ENCODE peak calls at places on chromosomes 11 and 22, in eight cellular contexts. X, G, A, E, M, F, H and U are unnamed samples. For H3K27me3 and H3K4me1, the result is how much of the 10 kb centered on the place peaks cover.

GRCh38 chr11:44083433-44083832 is 12.0 kb upstream of the EXT2 start:
- DNase-seq in G (no peak), X (no peak), F (no peak), A (no peak), E (no peak), M (no peak), H (no peak), U (no peak)

GRCh38 chr11:44066732-44067131 is 662 bp downstream of the ACCS start:
- DNase-seq in G (peak), M (no peak), X (no peak), A (peak), H (no peak), E (no peak), F (no peak), U (no peak)

GRCh38 chr22:44472583-44472982 is 25.4 kb downstream of the RTL6 start:
- DNase-seq in X (no peak), M (no peak), F (no peak), A (no peak), H (no peak), E (no peak), G (no peak), U (no peak)

GRCh38 chr11:46393759-46394158 is 2.2 kb upstream of the CHRM4 start:
- DNase-seq in M (no peak), G (no peak), E (no peak), H (no peak), F (no peak), A (no peak), X (no peak), U (no peak)

GRCh38 chr11:19980957-19981669 is 179.2 kb downstream of the DBX1 start:
- DNase-seq in F (no peak), H (no peak), E (no peak), A (no peak), G (peak), X (peak), M (no peak), U (peak)

GRCh38 chr11:61162092-61162935 is 1.1 kb upstream of the VPS37C start:
- DNase-seq in F (no peak), A (peak), G (peak), H (peak), X (no peak), M (no peak), E (no peak), U (no peak)

GRCh38 chr11:13223112-13223511 is 54.5 kb upstream of the BMAL1 start:
- DNase-seq in G (no peak), E (no peak), H (no peak), F (no peak), M (no peak), A (no peak), X (no peak), U (no peak)

GRCh38 chr11:123116486-123116885 is 54.5 kb upstream of the HSPA8 start:
- DNase-seq in F (no peak), X (no peak), E (no peak), M (no peak), H (no peak), G (no peak), A (peak), U (no peak)

GRCh38 chr11:105443623-105444022 is 166.2 kb upstream of the GRIA4 start:
- DNase-seq in F (no peak), X (no peak), G (no peak), M (peak), H (no peak), A (no peak), E (no peak), U (no peak)

GRCh38 chr11:94149435-94149834 is 20.8 kb downstream of the PANX1 start:
- DNase-seq in F (no peak), E (no peak), M (no peak), X (no peak), G (no peak), A (peak), H (no peak), U (no peak)

GRCh38 chr22:33038131-33038772 is 19.9 kb downstream of the SYN3 start:
- DNase-seq in F (no peak), H (peak), E (peak), X (no peak), A (no peak), M (no peak), G (no peak), U (no peak)

GRCh38 chr11:3230636-3231549 is 1.3 kb downstream of the MRGPRE start:
- DNase-seq in A (no peak), H (no peak), G (no peak), E (no peak), M (no peak), F (no peak), X (no peak), U (no peak)

GRCh38 chr11:95338430-95338991 is 107.5 kb upstream of the SESN3 start:
- DNase-seq in X (peak), H (peak), F (peak), G (peak), A (no peak), M (peak), E (no peak), U (peak)

GRCh38 chr11:118281284-118281683 is 17.2 kb upstream of the MPZL2 start:
- DNase-seq in X (no peak), F (no peak), E (no peak), M (no peak), G (no peak), A (no peak), H (no peak), U (no peak)

GRCh38 chr11:134559617-134559992 is 147.6 kb upstream of the B3GAT1 start:
- DNase-seq in E (peak), X (peak), M (peak), A (no peak), H (no peak), G (no peak), F (no peak), U (no peak)

GRCh38 chr11:102244681-102245409 is 72.4 kb upstream of the BIRC3 start:
- DNase-seq in X (no peak), H (no peak), A (peak), G (no peak), M (no peak), E (no peak), F (no peak), U (no peak)

GRCh38 chr11:20207781-20208621 is 47.7 kb upstream of the DBX1 start:
- DNase-seq in E (no peak), X (no peak), F (no peak), G (no peak), M (no peak), H (peak), A (no peak), U (no peak)

GRCh38 chr11:34147581-34147980 is 42.2 kb downstream of the NAT10 start:
- DNase-seq in X (no peak), M (no peak), G (no peak), E (no peak), F (no peak), H (no peak), A (no peak), U (no peak)

GRCh38 chr22:43216738-43217137 is 29.8 kb upstream of the TTLL12 start:
- DNase-seq in G (no peak), E (no peak), H (no peak), A (no peak), F (no peak), X (no peak), M (no peak), U (no peak)
- H3K27me3 ChIP-seq in G (under half), E (under half), H (under half), A (under half), F (under half), X (under half), M (under half), U (under half)

GRCh38 chr11:392102-392777 is 1.8 kb upstream of the PKP3 start:
- DNase-seq in E (no peak), F (no peak), G (no peak), H (no peak), M (no peak), X (no peak), A (no peak), U (no peak)

GRCh38 chr11:393219-394033 is 583 bp upstream of the PKP3 start:
- DNase-seq in F (no peak), G (peak), E (no peak), H (no peak), M (no peak), X (no peak), A (peak), U (no peak)

GRCh38 chr11:395866-396265 is 1.9 kb downstream of the PKP3 start:
- DNase-seq in E (no peak), M (no peak), A (no peak), H (no peak), X (no peak), G (no peak), F (no peak), U (no peak)

GRCh38 chr11:394858-395655 is 1.0 kb downstream of the PKP3 start:
- DNase-seq in H (no peak), M (no peak), F (no peak), A (no peak), G (no peak), E (no peak), X (no peak), U (no peak)

GRCh38 chr11:394034-394857 is at the start of gene PKP3:
- DNase-seq in G (peak), H (peak), X (no peak), M (no peak), E (no peak), F (no peak), A (peak), U (no peak)
- H3K4me1 ChIP-seq in G (under half), H (under half), X (under half), M (under half), E (under half), F (under half), A (under half), U (under half)

DNA sequence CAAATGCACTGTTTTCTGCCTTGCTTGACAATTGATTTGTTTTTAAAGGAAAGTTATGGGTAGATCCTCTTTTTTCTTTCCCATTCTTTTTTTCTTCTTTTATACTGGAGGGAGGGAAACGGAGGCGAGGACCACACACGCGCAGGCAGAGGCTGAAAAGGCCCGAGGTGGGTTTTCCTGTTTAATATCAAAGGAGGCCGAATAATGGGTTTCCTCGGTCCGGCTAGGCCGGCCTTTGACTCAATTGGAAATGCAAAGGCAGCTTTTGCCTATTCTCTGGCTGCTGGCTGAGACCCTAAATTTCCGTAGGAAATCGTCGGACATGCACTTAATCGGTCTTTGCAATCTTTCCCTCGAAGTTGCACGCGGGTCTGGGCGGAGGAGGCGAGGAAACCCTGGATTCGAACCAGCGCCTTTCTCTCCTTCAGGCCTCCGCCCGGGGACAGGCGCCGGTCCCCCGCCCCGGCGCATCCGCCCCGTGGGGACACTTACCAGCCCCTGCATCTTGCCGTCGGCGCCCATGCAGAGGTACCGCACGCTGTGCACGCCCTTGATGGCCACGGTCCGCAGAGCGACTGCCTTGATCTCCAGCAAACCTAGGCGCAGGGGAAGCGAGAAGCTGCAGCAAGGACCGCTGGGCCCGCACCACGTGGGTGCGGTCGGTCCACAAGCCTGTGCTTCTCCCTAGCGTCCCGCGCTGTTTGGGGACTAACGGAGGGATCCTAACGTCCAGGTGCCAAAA is 882 bp downstream of the FGF19 start:
- DNase-seq in G (no peak), E (no peak), M (peak), F (no peak), H (peak), A (no peak), X (no peak), U (no peak)
- H3K27me3 ChIP-seq in G (half or more), E (half or more), M (half or more), F (under half), H (under half), A (under half), X (under half), U (under half)

GRCh38 chr11:59145534-59145933 is 2.9 kb downstream of the FAM111A start:
- DNase-seq in M (no peak), G (no peak), A (peak), H (no peak), F (no peak), E (no peak), X (no peak), U (no peak)

GRCh38 chr11:59141673-59142460 is 789 bp upstream of the FAM111A start:
- DNase-seq in X (no peak), M (no peak), G (no peak), F (no peak), E (no peak), H (peak), A (peak), U (no peak)

GRCh38 chr11:59144096-59144495 is 1.4 kb downstream of the FAM111A start:
- DNase-seq in A (peak), X (no peak), F (no peak), G (no peak), M (no peak), H (no peak), E (no peak), U (no peak)

GRCh38 chr11:59142530-59143507 is at the start of gene FAM111A:
- DNase-seq in X (peak), M (peak), H (peak), F (peak), E (peak), A (peak), G (peak), U (peak)

DNA sequence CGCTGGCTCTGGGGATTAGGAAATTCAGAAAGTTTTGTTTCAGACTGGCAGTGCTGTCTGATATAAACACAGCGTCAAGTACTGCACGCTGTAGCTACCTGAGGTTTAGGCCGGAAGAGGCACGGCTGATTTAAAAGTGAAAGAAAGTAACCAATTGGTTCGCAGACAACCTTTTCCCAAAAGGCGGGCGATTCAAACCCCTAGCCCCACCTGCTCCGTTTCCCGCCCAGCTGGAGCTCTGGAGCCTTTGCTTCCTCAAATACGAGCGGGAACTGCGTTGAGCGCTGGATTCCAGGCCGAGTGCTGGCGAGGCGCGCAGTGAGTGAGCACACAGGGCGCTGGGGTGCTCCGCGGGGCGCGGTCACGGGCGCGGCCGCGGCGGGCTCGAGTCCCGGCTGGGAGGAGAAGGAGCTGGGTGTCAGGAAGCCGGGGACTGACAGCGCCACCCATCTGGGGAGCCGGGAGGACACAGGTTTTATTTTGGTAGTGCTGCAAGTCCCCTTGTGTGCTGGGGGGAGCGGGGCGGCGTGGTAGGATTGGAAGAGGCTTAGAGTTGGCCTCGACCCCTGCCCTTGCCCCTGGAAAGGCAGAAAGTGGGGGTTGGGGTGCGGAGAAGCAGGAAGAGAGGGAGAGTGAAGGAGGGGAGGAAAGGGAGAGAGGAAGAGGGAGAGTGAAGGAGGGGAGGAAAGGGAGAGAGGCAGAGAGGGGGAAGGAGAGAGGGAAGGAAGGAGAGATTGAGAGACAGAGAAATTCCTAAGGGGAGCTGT is 2.1 kb downstream of the FAM111A start:
- DNase-seq in F (peak), M (peak), E (peak), H (peak), X (peak), A (peak), G (peak), U (peak)
- H3K4me1 ChIP-seq in F (under half), M (under half), E (under half), H (under half), X (under half), A (under half), G (under half), U (under half)

DNA sequence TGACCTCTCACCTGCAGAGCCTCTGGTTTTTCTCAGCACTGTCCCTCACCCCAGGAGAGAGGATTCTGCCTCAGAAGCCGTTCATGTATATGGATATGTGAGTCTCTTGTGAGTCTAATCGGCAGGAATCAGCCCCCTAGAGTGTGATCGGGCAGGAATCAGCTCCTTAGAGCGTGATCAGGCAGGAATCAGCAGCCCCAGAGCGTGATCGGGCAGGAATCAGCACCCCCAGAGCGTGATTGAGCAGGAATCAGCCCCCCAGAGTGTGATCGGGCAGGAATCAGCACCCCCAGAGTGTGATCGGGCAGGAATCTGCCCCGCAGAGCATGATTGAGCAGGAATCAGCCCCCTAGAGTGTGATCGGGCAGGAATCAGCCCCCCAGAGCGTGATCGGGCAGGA is 80.0 kb upstream of the EIF3D start:
- DNase-seq in M (no peak), F (no peak), X (no peak), G (no peak), H (peak), A (no peak), E (no peak), U (no peak)
- H3K27me3 ChIP-seq in M (under half), F (half or more), X (under half), G (half or more), H (under half), A (under half), E (half or more), U (half or more)

DNA sequence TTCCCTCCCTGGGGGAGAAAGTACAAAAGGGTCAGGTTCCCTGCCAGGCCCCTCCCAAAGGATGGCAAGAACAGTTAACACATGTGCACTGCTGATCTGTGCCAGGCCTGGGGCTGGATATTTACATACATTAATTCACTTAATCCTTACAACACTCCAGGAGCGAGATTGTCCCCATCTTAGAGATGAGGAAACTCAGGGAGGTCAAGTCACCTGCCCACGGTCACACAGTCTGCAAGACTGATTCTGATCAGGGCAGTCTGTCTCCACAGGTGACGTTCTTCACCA is 36.5 kb downstream of the NECTIN1 start:
- DNase-seq in X (no peak), A (no peak), G (no peak), E (no peak), M (no peak), F (no peak), H (no peak), U (no peak)
- H3K4me1 ChIP-seq in X (under half), A (under half), G (under half), E (half or more), M (under half), F (under half), H (half or more), U (under half)

GRCh38 chr11:79471071-79471470 is 30.2 kb upstream of the TENM4 start:
- DNase-seq in A (peak), H (peak), X (no peak), E (no peak), M (no peak), F (no peak), G (no peak), U (no peak)
- H3K27me3 ChIP-seq in A (under half), H (under half), X (under half), E (under half), M (under half), F (under half), G (under half), U (under half)